ENCODE peak calls at places on chromosomes 1 and 21, in six cellular contexts. R is SW480, I is GM04504, G is GM20000, V is progenitor cell of endocrine pancreas, H is EH. K is an unnamed sample.

GRCh38 chr1:204870165-204870912 is at the start of gene NFASC:
- DNase-seq in I (no peak), R (no peak), H (no peak), G (no peak), V (no peak), K (no peak)

GRCh38 chr1:53592985-53593757 is 134.0 kb downstream of the DMRTB1 start:
- DNase-seq in G (no peak), H (no peak), V (no peak), I (no peak), R (no peak), K (no peak)

GRCh38 chr1:114113801-114114750 is 39.6 kb downstream of the SYT6 start:
- DNase-seq in R (peak; percentile 42), V (no peak), G (no peak), I (no peak), H (peak; percentile 77), K (peak; percentile 75)

GRCh38 chr1:45767035-45767434 is 16.6 kb upstream of the IPP start:
- DNase-seq in H (peak; percentile 70), G (no peak), R (no peak), V (no peak), I (peak; percentile 19), K (no peak)

GRCh38 chr21:45353200-45353599 is 51.8 kb upstream of the COL18A1 start:
- DNase-seq in R (no peak), V (no peak), I (no peak), H (no peak), G (no peak), K (no peak)

GRCh38 chr1:151403612-151404011 is 4.2 kb downstream of the PSMB4 start:
- DNase-seq in I (no peak), G (no peak), H (no peak), R (no peak), V (no peak), K (no peak)

GRCh38 chr1:177849130-177849529 is 120.7 kb downstream of the SEC16B start:
- DNase-seq in H (peak; percentile 60), I (no peak), R (no peak), G (no peak), V (no peak), K (no peak)

GRCh38 chr1:54396280-54396903 is 9.8 kb downstream of the SSBP3 start:
- DNase-seq in V (no peak), G (no peak), R (no peak), H (no peak), I (no peak), K (no peak)

GRCh38 chr1:101288491-101288944 is 51.7 kb downstream of the S1PR1 start:
- DNase-seq in I (peak; percentile 77), H (peak; percentile 91), V (peak; percentile 50), G (peak; percentile 58), R (peak; percentile 97), K (no peak)

K was measured in NCI-H510A.